ENCODE peak calls at places on chromosomes 11 and 22, in four cellular contexts. P is AG08396, Y is NCI-H2107, B is sigmoid colon. V is an unnamed sample.

GRCh38 chr11:35664977-35665441 is 2.4 kb downstream of the TRIM44 start:
- DNase-seq in Y (no peak), B (no peak), P (no peak), V (no peak)

GRCh38 chr22:22080270-22080669 is 97.7 kb upstream of the TOP3B start:
- DNase-seq in B (no peak), Y (no peak), P (no peak), V (no peak)

GRCh38 chr11:16402654-16403447 is 46.5 kb upstream of the SOX6 start:
- DNase-seq in B (no peak), Y (no peak), P (no peak), V (no peak)

GRCh38 chr11:94964934-94965333 is 8.4 kb downstream of the CWC15 start:
- DNase-seq in B (no peak), P (no peak), Y (no peak), V (no peak)

GRCh38 chr11:42462558-42463310 is 849.1 kb upstream of the API5 start:
- DNase-seq in P (no peak), Y (no peak), B (no peak), V (no peak)

GRCh38 chr11:112963368-112963955 is 2.2 kb downstream of the NCAM1 start:
- DNase-seq in Y (no peak), P (no peak), B (no peak), V (peak)

GRCh38 chr11:76652989-76653673 is 17.4 kb downstream of the LRRC32 start:
- DNase-seq in P (no peak), Y (no peak), B (peak), V (peak)

GRCh38 chr11:117627259-117627658 is 169.8 kb downstream of the DSCAML1 start:
- DNase-seq in P (no peak), Y (no peak), B (peak), V (no peak)

GRCh38 chr11:96314326-96315050 is 28.5 kb downstream of the MAML2 start:
- DNase-seq in Y (no peak), B (no peak), P (peak), V (no peak)

GRCh38 chr11:45817191-45817590 is 12.2 kb downstream of the SLC35C1 start:
- DNase-seq in B (no peak), P (no peak), Y (no peak), V (no peak)

GRCh38 chr11:62419560-62420342 is 918 bp downstream of the SCGB1A1 start:
- DNase-seq in B (no peak), P (no peak), Y (no peak), V (no peak)

GRCh38 chr11:75288846-75289760 is 48.5 kb downstream of the TPBGL start:
- DNase-seq in P (no peak), Y (no peak), B (no peak), V (no peak)

GRCh38 chr11:96279421-96280290 is 63.3 kb downstream of the MAML2 start:
- DNase-seq in P (no peak), B (no peak), Y (no peak), V (no peak)

GRCh38 chr11:120030411-120030810 is 107.5 kb downstream of the TRIM29 start:
- DNase-seq in B (no peak), Y (no peak), P (no peak), V (no peak)

GRCh38 chr22:41668971-41669911 is 19.4 kb downstream of the SNU13 start:
- DNase-seq in Y (no peak), B (no peak), P (peak), V (peak)